ENCODE peak calls at places on chromosomes 2 and 18, in six cellular contexts. G, T, U, N, I and W are unnamed samples.
A peak's percentile ranks its signal among the peaks of the same experiment; 100 is the strongest.

GRCh38 chr18:24930974-24931373 is 421.0 kb downstream of the ZNF521 start:
- DNase-seq in G (no peak), T (no peak), U (no peak), N (no peak), I (no peak), W (no peak)

GRCh38 chr2:234334146-234334545 is 162.7 kb downstream of the ARL4C start:
- DNase-seq in G (no peak), T (no peak), U (no peak), N (no peak), I (no peak), W (no peak)

GRCh38 chr2:212777020-212777491 is 238.5 kb upstream of the ERBB4 start:
- DNase-seq in G (no peak), T (no peak), U (no peak), N (no peak), I (peak; percentile 46), W (no peak)

GRCh38 chr2:241721852-241722251 is 12.6 kb upstream of the D2HGDH start:
- DNase-seq in G (no peak), T (no peak), U (no peak), N (no peak), I (no peak), W (no peak)

GRCh38 chr2:67997528-67998267 is 65.1 kb downstream of the C1D start:
- DNase-seq in G (no peak), T (no peak), U (no peak), N (no peak), I (peak; percentile 88), W (no peak)

GRCh38 chr2:102241616-102242260 is 54.9 kb downstream of the IL1RL2 start:
- DNase-seq in G (no peak), T (no peak), U (no peak), N (no peak), I (no peak), W (no peak)

GRCh38 chr2:16105664-16106281 is 165.4 kb downstream of the MYCN start:
- DNase-seq in G (no peak), T (no peak), U (no peak), N (no peak), I (no peak), W (no peak)

GRCh38 chr2:217553689-217554088 is 449.1 kb downstream of the TNS1 start:
- DNase-seq in G (no peak), T (no peak), U (no peak), N (no peak), I (no peak), W (no peak)

GRCh38 chr2:232402518-232402917 is 4.1 kb upstream of the ALPG start:
- DNase-seq in G (no peak), T (no peak), U (no peak), N (no peak), I (no peak), W (no peak)

GRCh38 chr2:227295806-227296205 is 29.2 kb upstream of the MFF start:
- DNase-seq in G (no peak), T (no peak), U (no peak), N (no peak), I (no peak), W (no peak)

GRCh38 chr2:240986787-240987411 is 11.5 kb upstream of the SNED1 start:
- DNase-seq in G (no peak), T (peak; percentile 29), U (peak; percentile 61), N (peak; percentile 31), I (peak; percentile 65), W (no peak)

GRCh38 chr18:11246883-11247282 is 97.5 kb upstream of the PIEZO2 start:
- DNase-seq in G (no peak), T (no peak), U (no peak), N (no peak), I (no peak), W (no peak)
- H3K4me1 ChIP-seq in G (no peaks in the 10 kb centered on the region), T (no peaks in the 10 kb centered on the region), U (no peaks in the 10 kb centered on the region), N (no peaks in the 10 kb centered on the region), I (no peaks in the 10 kb centered on the region), W (no peaks in the 10 kb centered on the region)

GRCh38 chr2:60974652-60975051 is 42.9 kb upstream of the PEX13 start:
- DNase-seq in G (no peak), T (no peak), U (no peak), N (no peak), I (no peak), W (no peak)
- H3K4me3 ChIP-seq in G (no peak overlapping the region), T (no peak overlapping the region), U (no peak overlapping the region), N (no peak overlapping the region), I (no peak overlapping the region), W (no peak overlapping the region)

GRCh38 chr2:127293386-127293757 is 572 bp downstream of the ERCC3 start:
- DNase-seq in G (no peak), T (no peak), U (no peak), N (no peak), I (no peak), W (no peak)

GRCh38 chr2:127288274-127288673 is 5.7 kb downstream of the ERCC3 start:
- DNase-seq in G (no peak), T (no peak), U (no peak), N (no peak), I (no peak), W (no peak)

GRCh38 chr2:127293758-127294562 is at the start of gene ERCC3:
- DNase-seq in G (no peak), T (peak; percentile 69), U (peak; percentile 69), N (peak; percentile 83), I (peak; percentile 80), W (peak; percentile 91)
- TF ChIP-seq POLR2A in G (no peak), T (no peak), U (no peak), N (no peak), I (peak; percentile 71), W (no peak)

DNA sequence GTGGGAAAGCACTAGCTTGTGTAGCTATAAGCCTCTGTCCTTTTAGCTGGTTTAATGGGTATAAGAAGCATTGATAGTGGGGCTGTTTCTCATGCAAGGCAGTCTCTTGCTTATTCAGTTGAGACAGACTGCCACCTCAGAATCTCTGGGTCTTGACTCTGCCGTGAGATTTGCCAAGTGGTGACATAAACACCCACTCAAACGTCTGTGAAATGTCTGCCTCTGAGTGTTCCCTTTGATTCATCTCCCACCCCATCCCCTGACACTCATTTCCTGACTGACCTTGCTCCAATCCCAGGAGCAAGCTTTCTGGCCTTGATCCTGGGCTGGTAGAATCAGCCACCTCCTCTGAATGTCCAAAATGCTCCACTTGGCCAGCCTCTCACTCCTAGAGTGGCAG is 141.9 kb upstream of the RBMS1 start:
- DNase-seq in G (no peak), T (no peak), U (no peak), N (no peak), I (peak; percentile 65), W (no peak)
- H3K4me1 ChIP-seq in G (no peaks in the 10 kb centered on the region), T (no peaks in the 10 kb centered on the region), U (no peaks in the 10 kb centered on the region), N (peaks cover 10% of the 10 kb centered on the region), I (peaks cover 8% of the 10 kb centered on the region), W (peaks cover 6% of the 10 kb centered on the region)

GRCh38 chr18:27619259-27619772 is 434.2 kb upstream of the CHST9 start:
- DNase-seq in G (no peak), T (no peak), U (no peak), N (no peak), I (no peak), W (no peak)
- H3K4me3 ChIP-seq in G (no peak overlapping the region), T (no peak overlapping the region), U (no peak overlapping the region), N (no peak overlapping the region), I (no peak overlapping the region), W (no peak overlapping the region)

DNA sequence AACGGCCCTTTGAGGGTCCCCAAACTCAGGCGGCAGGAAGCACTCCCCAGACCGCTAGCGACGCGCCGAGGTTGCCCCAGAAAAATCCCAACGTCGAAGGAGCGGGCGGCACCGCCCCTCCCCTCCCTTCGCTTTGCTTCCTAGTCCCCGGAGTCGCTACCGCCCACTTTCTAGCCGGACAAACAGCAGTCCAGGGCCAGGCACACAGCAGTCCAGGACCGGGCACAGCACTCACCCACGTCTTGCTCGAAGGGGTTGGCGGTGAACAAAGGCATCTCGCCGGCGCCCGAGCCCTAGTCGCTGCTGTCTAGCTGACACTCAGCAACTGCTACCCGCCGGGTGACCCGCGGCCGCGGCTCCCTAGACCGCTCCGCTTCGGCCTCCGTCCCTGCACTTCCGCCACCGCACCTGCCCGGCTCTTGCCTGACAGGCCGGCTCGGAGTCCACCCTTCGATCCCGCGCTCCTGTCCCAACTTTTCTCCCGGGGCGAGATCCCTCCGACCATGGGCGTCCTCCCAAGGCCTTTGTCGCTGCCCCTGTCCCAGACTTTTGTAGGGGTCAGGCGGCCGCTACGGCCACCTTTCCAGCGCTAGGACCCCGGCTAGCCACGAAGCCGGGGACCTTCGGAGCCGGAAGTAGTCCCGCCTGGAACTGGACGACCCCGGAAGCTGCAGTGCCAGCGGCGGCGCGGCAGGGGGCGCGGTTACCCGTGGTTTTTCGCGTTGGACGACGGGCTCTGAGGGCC is at the start of gene STAM2:
- DNase-seq in G (peak; percentile 52), T (peak; percentile 94), U (peak; percentile 79), N (peak; percentile 92), I (peak; percentile 88), W (peak; percentile 94)
- TF ChIP-seq POLR2A in G (no peak), T (peak; percentile 88), U (peak; percentile 55), N (peak; percentile 61), I (peak; percentile 92), W (no peak)